ENCODE peak calls at places on chromosomes 3 and 15, in seven cellular contexts. W is CD8-positive, alpha-beta T cell; Y is IMR-90; P is cardiac fibroblast; C is choroid plexus epithelial cell; L is AG09309; Z is kidney epithelial cell. J is an unnamed sample.

GRCh38 chr3:58480309-58480708 is 11.6 kb upstream of the KCTD6 start:
- DNase-seq in W (no peak), Y (no peak), C (no peak), L (no peak), Z (no peak), P (no peak), J (no peak)

GRCh38 chr3:109316162-109316730 is at the start of gene DPPA2:
- DNase-seq in Z (no peak), C (no peak), P (no peak), L (no peak), Y (no peak), W (no peak), J (no peak)

GRCh38 chr15:34753236-34753894 is 1.4 kb downstream of the GJD2 start:
- DNase-seq in P (peak; percentile 58), W (no peak), Z (peak; percentile 9), L (no peak), C (peak; percentile 63), Y (peak; percentile 71), J (no peak)

GRCh38 chr3:33377489-33377888 is 62.7 kb downstream of the UBP1 start:
- DNase-seq in L (no peak), C (no peak), Z (no peak), P (no peak), W (no peak), Y (no peak), J (no peak)

GRCh38 chr3:190120161-190121060 is at the start of gene P3H2:
- DNase-seq in P (peak; percentile 95), C (peak; percentile 94), W (no peak), Z (no peak), L (no peak), Y (peak; percentile 93), J (peak; percentile 82)

GRCh38 chr3:135382621-135383020 is 582.9 kb upstream of the PPP2R3A start:
- DNase-seq in C (no peak), W (no peak), Y (no peak), P (no peak), L (no peak), Z (no peak), J (no peak)

GRCh38 chr3:19148768-19149091 is 420 bp downstream of the KCNH8 start:
- DNase-seq in W (no peak), Z (no peak), P (no peak), Y (no peak), L (no peak), C (no peak), J (no peak)

GRCh38 chr3:129732200-129732876 is 125.9 kb upstream of the PLXND1 start:
- DNase-seq in C (no peak), Z (no peak), P (no peak), L (no peak), Y (peak; percentile 75), W (no peak), J (no peak)

GRCh38 chr3:134430950-134431445 is 54.8 kb downstream of the ANAPC13 start:
- DNase-seq in L (no peak), P (no peak), Y (peak; percentile 78), W (no peak), C (no peak), Z (no peak), J (no peak)

GRCh38 chr3:144036498-144036897 is 64.9 kb downstream of the DIPK2A start:
- DNase-seq in P (no peak), Y (no peak), W (no peak), L (no peak), Z (no peak), C (no peak), J (no peak)

DNA sequence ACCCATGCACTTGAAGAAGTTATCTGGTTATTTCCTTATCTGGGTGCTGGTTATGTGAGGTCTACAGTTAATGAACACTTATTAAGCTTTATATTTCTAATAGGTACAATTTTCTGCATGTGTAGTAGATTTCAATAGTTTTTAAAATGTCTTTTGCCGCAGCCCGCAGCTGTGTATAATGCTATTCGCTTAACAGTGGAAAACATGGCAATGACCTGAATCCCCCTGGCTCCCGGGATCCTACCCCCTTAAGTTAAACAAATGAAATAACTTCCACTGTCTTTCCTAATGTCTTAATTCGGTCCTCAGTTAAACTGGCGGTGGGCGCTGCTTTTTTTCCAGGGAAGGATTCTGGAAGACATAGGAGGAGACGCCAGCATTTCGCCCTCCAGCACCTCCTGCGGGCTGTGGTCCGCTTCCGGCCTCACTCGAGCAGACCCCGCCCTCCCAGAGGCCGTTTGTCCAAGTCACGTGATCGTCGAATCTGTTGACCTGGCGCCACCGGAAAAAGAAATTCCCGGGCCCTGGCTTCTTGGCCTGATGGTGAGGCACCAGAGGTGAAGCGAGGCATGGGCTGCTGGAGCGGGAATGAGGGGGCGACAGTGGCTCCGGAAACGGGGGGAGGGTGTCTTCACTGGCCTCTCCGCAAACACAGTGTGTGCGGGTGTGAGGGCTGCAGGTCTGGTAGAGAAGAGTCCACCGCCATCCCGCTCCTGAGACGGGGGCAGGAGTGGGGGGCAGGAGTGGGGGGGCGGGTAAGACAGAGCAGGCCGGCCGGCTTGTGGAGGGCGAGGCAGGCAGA is 45.6 kb upstream of the CSPG4 start:
- DNase-seq in C (peak; percentile 85), W (no peak), Z (no peak), Y (peak; percentile 79), L (peak; percentile 35), P (peak; percentile 89), J (peak; percentile 83)
- TF ChIP-seq CTCF in C (peak; percentile 45), W (no peak), Z (peak; percentile 23), Y (peak; percentile 28), L (peak; percentile 44), P (peak; percentile 50), J (no peak)

GRCh38 chr15:32030795-32031194 is 480 bp downstream of the CHRNA7 start:
- DNase-seq in L (no peak), C (no peak), Z (no peak), W (no peak), Y (no peak), P (no peak), J (no peak)

GRCh38 chr15:32028921-32029320 is 1.4 kb upstream of the CHRNA7 start:
- DNase-seq in L (no peak), W (no peak), Z (no peak), Y (no peak), P (no peak), C (no peak), J (no peak)

GRCh38 chr15:32033186-32033890 is 3.0 kb downstream of the CHRNA7 start:
- DNase-seq in W (no peak), L (no peak), Z (no peak), C (no peak), Y (no peak), P (no peak), J (no peak)

GRCh38 chr15:32029409-32029861 is 880 bp upstream of the CHRNA7 start:
- DNase-seq in W (no peak), P (no peak), C (no peak), Z (no peak), L (no peak), Y (no peak), J (no peak)

GRCh38 chr15:32029862-32030781 is at the start of gene CHRNA7:
- DNase-seq in P (peak; percentile 21), L (no peak), Z (no peak), C (peak; percentile 4), W (no peak), Y (peak; percentile 3), J (peak; percentile 62)
- TF ChIP-seq CTCF in P (no peak), L (no peak), Z (peak; percentile 29), C (no peak), W (no peak), Y (peak; percentile 3), J (no peak)

GRCh38 chr3:70359711-70360110 is 47.3 kb upstream of the MDFIC2 start:
- DNase-seq in Y (no peak), P (no peak), W (no peak), L (no peak), C (no peak), Z (no peak), J (no peak)
- TF ChIP-seq CTCF in Y (no peak), P (no peak), W (no peak), L (no peak), C (no peak), Z (no peak), J (no peak)

GRCh38 chr3:63588897-63589296 is 63.6 kb upstream of the SNTN start:
- DNase-seq in P (no peak), L (no peak), C (no peak), W (no peak), Z (no peak), Y (no peak), J (no peak)
- TF ChIP-seq CTCF in P (no peak), L (no peak), C (no peak), W (no peak), Z (no peak), Y (no peak), J (no peak)

GRCh38 chr3:157447026-157447694 is 10.5 kb downstream of the PTX3 start:
- DNase-seq in P (peak; percentile 78), W (no peak), L (no peak), Z (no peak), C (peak; percentile 86), Y (peak; percentile 70), J (no peak)
- TF ChIP-seq CTCF in P (peak; percentile 78), W (no peak), L (peak; percentile 70), Z (peak; percentile 70), C (peak; percentile 87), Y (peak; percentile 68), J (no peak)

GRCh38 chr15:80455668-80456442 is 51.7 kb downstream of the ARNT2 start:
- DNase-seq in W (peak; percentile 21), Y (peak; percentile 97), L (peak; percentile 92), P (peak; percentile 97), C (peak; percentile 98), Z (peak; percentile 67), J (peak; percentile 78)
- TF ChIP-seq CTCF in W (peak; percentile 91), Y (peak; percentile 99), L (peak; percentile 94), P (peak; percentile 94), C (peak; percentile 99), Z (peak; percentile 93), J (peak; percentile 98)

DNA sequence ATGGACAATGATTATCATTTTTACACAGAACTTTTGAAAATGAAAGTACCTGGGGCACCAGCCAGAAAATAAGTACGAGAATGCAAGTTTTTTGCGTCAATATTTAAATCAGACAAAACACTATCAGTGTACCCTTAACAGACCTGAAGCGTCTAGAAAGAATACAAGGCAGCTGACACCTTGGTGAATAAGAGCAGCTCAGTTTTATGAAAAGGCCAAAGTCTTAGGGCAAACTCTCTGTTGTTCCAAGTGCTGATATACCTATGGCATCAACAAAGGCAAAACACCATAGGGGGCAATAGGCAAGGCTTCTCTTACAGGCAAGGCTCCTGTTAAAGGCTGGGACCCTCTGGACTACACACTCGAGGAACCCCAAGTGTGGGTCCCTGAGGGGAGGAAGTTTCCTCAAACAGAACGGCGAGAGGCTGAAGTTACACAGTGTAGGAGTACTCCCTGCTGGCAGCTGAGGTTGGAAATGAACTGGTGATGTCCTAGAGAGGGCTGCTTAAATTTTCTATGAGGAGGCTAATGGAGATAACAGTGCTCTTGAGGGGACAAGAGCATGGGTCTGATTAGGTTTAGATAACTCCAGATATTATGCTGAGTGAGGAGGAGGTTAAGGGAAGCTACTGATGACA is 291.0 kb downstream of the TIGIT start:
- DNase-seq in Y (no peak), W (no peak), L (no peak), Z (no peak), P (peak; percentile 33), C (no peak), J (no peak)
- TF ChIP-seq CTCF in Y (no peak), W (no peak), L (no peak), Z (no peak), P (no peak), C (no peak), J (no peak)

DNA sequence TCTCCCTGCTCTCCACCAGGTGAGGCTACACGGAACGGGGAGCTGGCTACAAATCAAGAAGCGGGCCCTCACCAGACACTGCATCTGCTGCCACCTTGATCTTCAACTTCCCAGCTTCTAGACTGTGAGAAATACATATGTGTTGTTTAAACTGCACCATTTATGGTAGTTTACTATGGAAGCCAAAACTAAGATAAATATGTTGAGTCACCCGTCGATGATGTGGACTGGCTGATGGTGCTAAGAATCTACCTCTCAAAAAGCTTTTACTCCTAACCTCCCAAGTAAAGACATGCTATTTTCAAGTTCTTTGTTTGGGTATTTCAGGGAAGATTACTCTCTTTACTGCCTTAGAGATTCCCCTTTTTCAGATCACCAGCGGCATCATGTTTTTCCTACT is 110.9 kb downstream of the VGLL3 start:
- DNase-seq in Y (peak; percentile 11), W (no peak), P (no peak), L (no peak), Z (no peak), C (no peak), J (no peak)
- TF ChIP-seq CTCF in Y (no peak), W (no peak), P (no peak), L (no peak), Z (no peak), C (no peak), J (no peak)

J was measured in GM20000.